ENCODE peak calls at places on chromosomes 4 and X, in five cellular contexts. D is CD4-positive, CD25-positive, alpha-beta regulatory T cell; J is upper lobe of right lung; L is tibial nerve; U is cardiac muscle cell. H is an unnamed sample. For H3K4me1, the result is how much of the 10 kb centered on the place peaks cover.

GRCh38 chr4:76363556-76364290 is 57.2 kb downstream of the STBD1 start:
- DNase-seq in D (no peak), J (no peak), L (no peak), U (no peak), H (no peak)

GRCh38 chr4:106010761-106011160 is 115.5 kb downstream of the NPNT start:
- DNase-seq in D (no peak), J (no peak), U (no peak), L (no peak), H (no peak)

GRCh38 chr4:472881-473574 is 25.9 kb downstream of the ZNF721 start:
- DNase-seq in L (no peak), U (no peak), J (no peak), D (peak), H (no peak)

GRCh38 chr4:105184316-105184988 is 37.8 kb downstream of the TET2 start:
- DNase-seq in L (no peak), U (no peak), D (no peak), J (no peak), H (no peak)

GRCh38 chr4:113682730-113683129 is 78.8 kb downstream of the CAMK2D start:
- DNase-seq in L (no peak), U (no peak), J (no peak), D (no peak), H (no peak)

GRCh38 chr4:155614111-155614762 is 52.4 kb upstream of the GUCY1A1 start:
- DNase-seq in U (no peak), D (no peak), L (no peak), J (no peak), H (no peak)

GRCh38 chr4:118811008-118811764 is 24.7 kb downstream of the SEC24D start:
- DNase-seq in D (no peak), J (no peak), L (no peak), U (no peak), H (no peak)

GRCh38 chr4:2958446-2958845 is 4.8 kb downstream of the NOP14 start:
- DNase-seq in U (no peak), J (no peak), D (no peak), L (no peak), H (no peak)

GRCh38 chrX:40008841-40009461 is 88.8 kb downstream of the BCOR start:
- DNase-seq in U (peak), J (peak), L (no peak), D (no peak), H (no peak)

GRCh38 chr4:52966781-52967180 is 104.7 kb downstream of the RASL11B start:
- DNase-seq in J (no peak), U (no peak), L (no peak), D (no peak), H (no peak)

GRCh38 chr4:168634276-168634802 is 137.5 kb downstream of the PALLD start:
- DNase-seq in U (no peak), J (no peak), L (no peak), D (no peak), H (no peak)

GRCh38 chr4:164408831-164409230 is 345.1 kb upstream of the SMIM31 start:
- DNase-seq in D (no peak), U (no peak), J (no peak), L (no peak), H (no peak)

GRCh38 chrX:40094041-40094899 is 3.5 kb downstream of the BCOR start:
- DNase-seq in L (no peak), J (peak), U (peak), D (peak), H (no peak)

GRCh38 chr4:6785572-6785925 is 3.0 kb downstream of the KIAA0232 start:
- DNase-seq in L (no peak), U (no peak), D (no peak), J (no peak), H (no peak)

GRCh38 chr4:111807556-111807955 is 337.7 kb upstream of the FAM241A start:
- DNase-seq in U (peak), J (no peak), D (no peak), L (no peak), H (no peak)

GRCh38 chr4:107709916-107710315 is 10.1 kb downstream of the PAPSS1 start:
- DNase-seq in U (no peak), D (no peak), L (no peak), J (no peak), H (no peak)

GRCh38 chr4:40749717-40750460 is at the start of gene NSUN7:
- DNase-seq in U (peak), J (peak), D (peak), L (no peak), H (no peak)

GRCh38 chr4:47490550-47490949 is 5.5 kb downstream of the ATP10D start:
- DNase-seq in L (no peak), D (peak), U (peak), J (no peak), H (no peak)

GRCh38 chr4:2253160-2254084 is 8.5 kb downstream of the MXD4 start:
- DNase-seq in U (no peak), J (peak), L (peak), D (no peak), H (no peak)

GRCh38 chr4:77104405-77105292 is 28.9 kb upstream of the CCNI start:
- DNase-seq in L (peak), D (no peak), J (peak), U (peak), H (no peak)

GRCh38 chr4:141575884-141576283 is 60.5 kb upstream of the IL15 start:
- DNase-seq in J (no peak), D (no peak), U (no peak), L (no peak), H (no peak)

GRCh38 chrX:46628406-46629371 is 55.1 kb downstream of the CHST7 start:
- DNase-seq in U (no peak), D (no peak), J (peak), L (peak), H (no peak)

GRCh38 chr4:185542626-185543336 is 7.5 kb upstream of the PDLIM3 start:
- DNase-seq in U (no peak), J (no peak), L (no peak), D (no peak), H (no peak)

GRCh38 chr4:123599920-123600394 is 203.4 kb downstream of the SPRY1 start:
- DNase-seq in L (peak), D (peak), U (peak), J (peak), H (peak)

GRCh38 chrX:155246748-155247147 is 17.5 kb downstream of the RAB39B start:
- DNase-seq in D (no peak), J (no peak), L (no peak), U (no peak), H (no peak)

GRCh38 chr4:106312377-106312776 is 3.6 kb downstream of the TBCK start:
- DNase-seq in U (no peak), J (no peak), D (no peak), L (no peak), H (no peak)

GRCh38 chrX:103716967-103717366 is 6.3 kb downstream of the TMEM31 start:
- DNase-seq in D (no peak), U (no peak), L (no peak), J (no peak), H (no peak)

GRCh38 chr4:144384428-144384827 is 243.9 kb upstream of the GYPA start:
- DNase-seq in U (no peak), L (no peak), D (no peak), J (no peak), H (no peak)

GRCh38 chr4:12146349-12146748 is 717.7 kb upstream of the HS3ST1 start:
- DNase-seq in J (no peak), L (no peak), D (no peak), U (no peak), H (no peak)

GRCh38 chr4:157997296-157997695 is 175.5 kb downstream of the GASK1B start:
- DNase-seq in J (no peak), U (no peak), D (no peak), L (no peak), H (no peak)

GRCh38 chr4:31059753-31060522 is 339.8 kb downstream of the PCDH7 start:
- DNase-seq in J (no peak), U (no peak), D (no peak), L (no peak), H (no peak)

GRCh38 chrX:150607200-150607599 is 38.8 kb downstream of the MTM1 start:
- DNase-seq in L (no peak), U (no peak), D (no peak), J (no peak), H (no peak)

GRCh38 chr4:2250764-2251072 is 8.8 kb upstream of the HAUS3 start:
- DNase-seq in D (no peak), L (no peak), U (no peak), J (no peak), H (no peak)

GRCh38 chrX:139446832-139447231 is 83.7 kb upstream of the F9 start:
- DNase-seq in U (no peak), J (no peak), D (no peak), L (no peak), H (no peak)

GRCh38 chrX:85052207-85052606 is 48.5 kb downstream of the APOOL start:
- DNase-seq in D (no peak), U (no peak), L (no peak), J (no peak), H (no peak)

GRCh38 chr4:119025440-119025839 is 110.2 kb upstream of the MYOZ2 start:
- DNase-seq in D (no peak), L (peak), J (peak), U (no peak), H (no peak)

GRCh38 chr4:82770607-82771006 is 28.0 kb downstream of the SCD5 start:
- DNase-seq in L (no peak), U (no peak), D (no peak), J (no peak), H (no peak)

GRCh38 chr4:98627883-98628282 is 30.5 kb downstream of the TSPAN5 start:
- DNase-seq in J (no peak), L (no peak), U (no peak), D (no peak), H (no peak)

GRCh38 chr4:78951862-78952472 is 12.7 kb upstream of the PAQR3 start:
- DNase-seq in U (peak), J (no peak), D (peak), L (no peak), H (no peak)

GRCh38 chr4:95108883-95109421 is 351.2 kb downstream of the BMPR1B start:
- DNase-seq in U (no peak), L (no peak), J (no peak), D (no peak), H (no peak)

GRCh38 chrX:634306-634958 is 3.8 kb downstream of the SHOX start:
- DNase-seq in L (no peak), U (no peak), J (no peak), D (no peak), H (no peak)

GRCh38 chrX:636971-637659 is 6.5 kb downstream of the SHOX start:
- DNase-seq in U (no peak), D (no peak), L (no peak), J (no peak), H (no peak)

GRCh38 chrX:633655-634305 is 3.2 kb downstream of the SHOX start:
- DNase-seq in D (no peak), U (no peak), L (no peak), J (no peak), H (no peak)

GRCh38 chrX:637660-638481 is 7.3 kb downstream of the SHOX start:
- DNase-seq in D (no peak), L (no peak), J (peak), U (no peak), H (no peak)

DNA sequence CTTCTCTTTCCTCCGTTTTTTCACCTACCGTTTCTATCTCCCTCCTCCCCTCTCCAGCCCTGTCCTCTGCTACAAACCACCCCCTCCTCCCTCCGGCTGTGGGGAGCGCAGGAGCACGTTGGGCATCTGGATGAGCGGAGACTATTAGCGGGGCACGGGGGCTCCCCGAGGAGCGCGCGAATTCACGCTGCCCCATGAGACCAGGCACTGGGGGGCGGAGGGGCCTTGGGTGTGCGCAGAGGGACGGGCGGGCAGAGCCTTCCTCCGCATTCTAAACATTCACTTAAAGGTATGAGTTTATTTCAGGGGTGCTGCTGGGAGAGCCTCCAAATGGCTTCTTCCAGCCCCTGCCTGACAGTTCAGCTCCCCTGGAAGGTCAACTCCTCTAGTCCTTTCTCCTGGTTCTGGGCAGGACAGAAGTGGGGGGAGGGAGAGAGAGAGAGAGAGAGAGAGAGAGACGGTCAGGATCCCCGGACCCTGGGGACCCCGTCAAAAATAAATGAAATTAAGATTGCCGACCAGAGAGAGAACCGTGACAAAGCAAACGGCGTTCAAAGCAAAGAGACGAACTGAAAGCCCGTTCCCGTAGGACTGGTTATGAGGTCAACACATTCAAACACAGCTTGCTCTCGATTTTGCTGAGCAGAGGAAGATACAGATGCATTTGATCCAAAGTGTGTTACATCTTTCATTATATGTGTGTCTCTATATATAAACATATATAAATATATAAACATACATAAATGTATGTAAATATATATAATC is 5.0 kb downstream of the SHOX start:
- DNase-seq in L (no peak), U (no peak), D (no peak), J (no peak), H (no peak)
- H3K4me3 ChIP-seq in L (no peak), U (no peak), D (no peak), J (no peak), H (no peak)

GRCh38 chr4:153937289-153937688 is 148.4 kb upstream of the SFRP2 start:
- DNase-seq in D (no peak), L (no peak), U (no peak), J (no peak), H (no peak)

GRCh38 chr4:153934689-153935017 is 145.8 kb upstream of the SFRP2 start:
- DNase-seq in D (no peak), U (no peak), J (no peak), L (no peak), H (no peak)

GRCh38 chr4:153939570-153939969 is 150.7 kb upstream of the SFRP2 start:
- DNase-seq in J (no peak), D (no peak), U (no peak), L (no peak), H (no peak)

GRCh38 chr4:153933851-153934688 is 145.2 kb upstream of the SFRP2 start:
- DNase-seq in D (no peak), J (no peak), U (no peak), L (no peak), H (no peak)

DNA sequence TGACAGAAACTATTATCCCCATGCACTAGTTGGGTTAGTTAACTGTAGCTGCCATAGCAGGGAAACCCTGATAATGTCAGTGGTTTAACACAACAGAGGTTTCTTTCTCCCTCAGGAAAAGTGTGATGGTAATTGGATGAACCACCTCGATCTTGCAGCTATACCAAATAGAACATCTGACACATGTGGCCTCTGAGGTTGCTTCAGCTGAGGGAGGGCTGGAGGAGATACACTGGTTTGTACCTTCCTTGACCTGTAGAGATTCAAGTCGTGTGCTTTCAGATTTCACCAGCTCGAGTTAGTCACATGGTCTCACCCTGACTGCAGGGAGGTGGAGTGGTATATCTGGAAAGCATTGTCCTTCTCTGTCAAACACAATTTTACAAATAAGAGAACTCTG is 147.2 kb upstream of the SFRP2 start:
- DNase-seq in D (no peak), L (no peak), U (no peak), J (no peak), H (no peak)
- H3K4me1 ChIP-seq in D (under half), L (under half), U (under half), J (under half), H (under half)

GRCh38 chr4:84324303-84324702 is 174.8 kb downstream of the NKX6-1 start:
- DNase-seq in J (no peak), U (no peak), L (no peak), D (no peak), H (no peak)
- H3K4me3 ChIP-seq in J (no peak), U (no peak), L (no peak), D (no peak), H (no peak)

DNA sequence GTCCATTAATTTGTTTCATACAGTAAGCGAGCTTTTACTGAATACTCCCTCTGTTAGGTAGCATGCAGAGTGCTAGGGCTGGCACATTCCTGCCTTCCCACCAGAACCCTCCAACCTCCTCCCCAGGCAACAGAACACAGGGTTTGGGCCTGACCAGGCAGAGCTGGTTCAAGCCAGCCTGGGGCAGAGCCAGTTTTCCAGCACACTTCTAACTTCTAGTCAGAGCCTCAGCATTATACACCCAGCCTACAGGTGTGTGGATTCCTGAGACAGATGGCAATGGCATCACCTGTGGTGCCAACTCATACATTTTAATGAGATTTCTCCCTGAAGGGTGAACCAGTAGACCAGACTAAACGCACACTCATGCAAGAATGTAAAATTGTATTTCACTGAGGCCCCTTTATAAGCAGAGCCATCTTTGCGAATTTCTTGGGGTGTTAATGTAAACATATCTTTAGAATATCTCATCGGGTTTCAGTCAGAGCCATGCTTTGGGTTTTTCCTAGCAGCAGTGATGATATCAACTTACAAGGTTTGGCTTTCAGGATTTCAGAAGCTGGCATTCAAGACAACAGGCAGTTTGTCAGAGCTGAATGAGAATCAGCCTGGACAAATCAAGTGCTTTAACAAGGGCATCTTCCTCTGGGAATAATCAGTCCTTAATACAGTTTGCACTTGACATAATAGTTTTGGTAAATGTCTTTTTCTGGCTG is 92.0 kb downstream of the GATB start:
- DNase-seq in J (no peak), L (no peak), U (no peak), D (no peak), H (no peak)
- H3K4me1 ChIP-seq in J (under half), L (under half), U (under half), D (under half), H (under half)

GRCh38 chrX:115948018-115948923 is 222.3 kb upstream of the AGTR2 start:
- DNase-seq in J (no peak), D (peak), L (no peak), U (no peak), H (no peak)
- H3K4me3 ChIP-seq in J (no peak), D (no peak), L (no peak), U (no peak), H (no peak)

DNA sequence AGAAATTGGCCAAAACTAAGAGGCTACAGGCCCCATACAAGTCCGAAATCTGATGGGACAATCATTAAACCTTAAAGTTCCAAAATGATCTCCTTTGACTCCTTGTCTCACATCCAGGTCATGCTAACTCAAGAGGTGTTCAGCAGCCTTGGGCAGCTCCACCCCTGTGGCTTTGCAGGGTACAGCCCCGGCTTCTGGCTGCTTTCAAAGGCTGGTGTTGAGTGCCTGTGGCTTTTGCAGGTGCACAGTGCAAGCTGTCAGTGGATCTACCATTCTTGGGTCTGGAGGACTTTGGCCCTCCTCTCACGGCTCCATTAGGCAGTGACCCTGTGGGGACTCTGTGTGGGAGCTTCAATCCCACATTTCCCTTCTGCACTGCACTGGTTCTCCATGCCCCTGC is 329.1 kb upstream of the MAD2L1 start:
- DNase-seq in D (no peak), L (no peak), U (no peak), J (no peak), H (no peak)
- H3K4me1 ChIP-seq in D (under half), L (under half), U (under half), J (under half), H (under half)

GRCh38 chr4:184263461-184263860 is 45.8 kb upstream of the ENPP6 start:
- DNase-seq in U (no peak), D (no peak), L (no peak), J (no peak), H (no peak)
- H3K4me3 ChIP-seq in U (no peak), D (no peak), L (no peak), J (no peak), H (no peak)